ENCODE peak calls at places on chromosomes 7 and 10, in ten cellular contexts. Z is stomach, H is endothelial cell of umbilical vein, A is GM12892, N is HepG2, D is suprapubic skin, G is transverse colon, W is HCT116, Y is GM12878, M is spleen. V is an unnamed sample.

GRCh38 chr10:114821915-114822770 is 563 bp downstream of the FHIP2A start:
- DNase-seq in Z (peak; percentile 46), H (peak; percentile 63), A (peak; percentile 28), N (peak; percentile 6), D (peak; percentile 62), G (peak; percentile 25), W (no peak), Y (no peak), M (peak; percentile 88), V (peak; percentile 19)

GRCh38 chr10:32577448-32577847 is 131.5 kb downstream of the CCDC7 start:
- DNase-seq in Z (no peak), H (no peak), A (no peak), N (no peak), D (no peak), G (no peak), W (no peak), Y (no peak), M (no peak), V (no peak)

GRCh38 chr10:3902054-3902808 is 117.2 kb upstream of the KLF6 start:
- DNase-seq in Z (no peak), H (peak; percentile 51), A (peak; percentile 22), N (peak; percentile 38), D (no peak), G (peak; percentile 57), W (no peak), Y (peak; percentile 93), M (peak; percentile 88), V (peak; percentile 24)

GRCh38 chr10:78856421-78856820 is 212.3 kb upstream of the ZMIZ1 start:
- DNase-seq in Z (peak; percentile 85), H (no peak), A (no peak), N (no peak), D (no peak), G (no peak), W (no peak), Y (no peak), M (no peak), V (no peak)

GRCh38 chr7:3028071-3028766 is 15.4 kb downstream of the CARD11 start:
- DNase-seq in Z (peak; percentile 31), H (peak; percentile 90), A (no peak), N (no peak), D (no peak), G (peak; percentile 14), W (no peak), Y (no peak), M (no peak), V (no peak)

GRCh38 chr7:2175514-2175913 is 57.2 kb downstream of the MAD1L1 start:
- DNase-seq in Z (no peak), H (peak; percentile 23), A (no peak), N (peak; percentile 12), D (no peak), G (no peak), W (no peak), Y (no peak), M (no peak), V (no peak)

GRCh38 chr10:12902135-12902572 is 99.4 kb downstream of the CCDC3 start:
- DNase-seq in Z (peak; percentile 57), H (peak; percentile 66), A (peak; percentile 46), N (peak; percentile 50), D (no peak), G (peak; percentile 37), W (peak; percentile 33), Y (peak; percentile 4), M (no peak), V (peak; percentile 46)

GRCh38 chr7:69002416-69002815 is 595.9 kb upstream of the AUTS2 start:
- DNase-seq in Z (no peak), H (no peak), A (no peak), N (no peak), D (no peak), G (no peak), W (no peak), Y (no peak), M (no peak), V (no peak)

DNA sequence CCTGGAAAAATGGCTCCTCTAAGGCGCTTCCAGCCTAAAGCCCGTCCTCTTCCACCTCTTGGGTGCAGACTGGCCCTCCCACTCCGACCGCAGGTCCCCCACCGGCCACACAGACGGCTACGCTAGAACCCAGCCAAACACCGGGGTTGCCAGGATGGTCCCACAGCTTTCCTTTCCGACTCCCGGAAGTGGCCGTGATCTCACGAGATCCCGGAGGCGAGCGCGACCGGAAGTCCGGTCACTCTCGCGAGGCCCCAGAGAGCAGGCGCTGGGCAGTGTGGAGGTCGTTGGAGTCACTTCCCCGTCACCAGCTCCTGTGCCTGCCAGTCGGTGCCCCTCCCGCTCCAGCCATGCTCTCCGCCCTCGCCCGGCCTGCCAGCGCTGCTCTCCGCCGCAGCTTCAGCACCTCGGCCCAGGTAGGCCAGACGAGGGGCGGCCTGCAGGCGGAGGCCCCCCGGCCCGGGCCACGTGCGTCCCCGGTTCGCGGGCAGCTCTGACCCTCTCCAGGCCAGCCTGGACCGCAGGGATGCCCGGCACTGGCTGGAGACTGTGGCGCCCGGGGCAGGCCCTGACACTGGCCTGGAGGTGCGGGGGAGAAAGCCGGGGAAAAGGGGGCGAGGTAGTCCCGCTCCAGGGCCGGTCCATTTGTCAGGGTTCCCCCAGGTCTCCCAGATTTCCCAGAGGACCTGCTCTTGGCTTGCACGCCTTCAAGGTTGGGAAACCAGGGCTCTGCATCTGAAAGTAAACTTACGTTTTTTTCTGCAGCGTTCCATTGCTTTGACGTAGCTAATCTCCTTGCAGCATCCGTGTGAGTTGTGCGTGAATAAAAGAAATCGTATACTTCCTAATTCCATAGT is at the start of the genes MDH2 and STYXL1:
- DNase-seq in Z (peak; percentile 96), H (peak; percentile 97), A (peak; percentile 96), N (peak; percentile 95), D (peak; percentile 96), G (peak; percentile 96), W (peak; percentile 91), Y (peak; percentile 82), M (peak; percentile 97), V (peak; percentile 98)
- TF ChIP-seq POLR2A in Z (peak; percentile 90), H (peak; percentile 87), A (peak; percentile 96), N (peak; percentile 89), D (peak; percentile 92), G (peak; percentile 93), W (peak; percentile 75), Y (peak; percentile 98), M (peak; percentile 60), V (peak; percentile 95)

DNA sequence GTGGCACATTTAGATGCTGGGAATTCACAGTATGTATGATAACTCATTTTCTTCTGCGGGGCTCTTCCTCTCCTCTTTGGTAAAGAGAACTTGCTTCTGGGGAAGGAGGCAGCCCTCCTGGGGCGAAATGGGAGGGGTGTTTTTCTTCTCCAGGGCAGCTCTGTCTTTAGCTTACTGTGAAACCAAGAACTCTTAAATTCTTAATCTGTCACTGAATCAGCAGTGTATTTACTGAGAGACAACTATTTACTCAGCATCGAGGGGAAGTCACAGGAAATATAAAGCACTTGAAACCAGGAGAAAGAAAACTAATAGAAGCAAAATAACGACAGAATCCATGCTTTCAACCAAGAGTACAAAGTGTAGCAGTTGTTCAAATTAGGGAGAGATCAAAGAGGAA is 158.2 kb upstream of the AGK start:
- DNase-seq in Z (no peak), H (no peak), A (no peak), N (no peak), D (no peak), G (no peak), W (no peak), Y (no peak), M (no peak), V (no peak)
- TF ChIP-seq POLR2AphosphoS5 in Z (no peak), H (no peak), A (no peak), N (no peak), D (no peak), G (no peak), W (no peak), Y (no peak), M (no peak), V (no peak)

GRCh38 chr10:77508076-77508475 is 129.5 kb downstream of the KCNMA1 start:
- DNase-seq in Z (no peak), H (no peak), A (no peak), N (no peak), D (no peak), G (no peak), W (no peak), Y (no peak), M (no peak), V (no peak)

GRCh38 chr10:77510695-77511094 is 126.9 kb downstream of the KCNMA1 start:
- DNase-seq in Z (no peak), H (no peak), A (no peak), N (no peak), D (no peak), G (no peak), W (no peak), Y (no peak), M (no peak), V (no peak)

GRCh38 chr10:77511498-77512218 is 126.0 kb downstream of the KCNMA1 start:
- DNase-seq in Z (no peak), H (no peak), A (no peak), N (no peak), D (no peak), G (no peak), W (no peak), Y (no peak), M (no peak), V (no peak)

GRCh38 chr10:77512219-77512578 is 125.4 kb downstream of the KCNMA1 start:
- DNase-seq in Z (no peak), H (no peak), A (no peak), N (no peak), D (no peak), G (no peak), W (no peak), Y (no peak), M (no peak), V (no peak)

DNA sequence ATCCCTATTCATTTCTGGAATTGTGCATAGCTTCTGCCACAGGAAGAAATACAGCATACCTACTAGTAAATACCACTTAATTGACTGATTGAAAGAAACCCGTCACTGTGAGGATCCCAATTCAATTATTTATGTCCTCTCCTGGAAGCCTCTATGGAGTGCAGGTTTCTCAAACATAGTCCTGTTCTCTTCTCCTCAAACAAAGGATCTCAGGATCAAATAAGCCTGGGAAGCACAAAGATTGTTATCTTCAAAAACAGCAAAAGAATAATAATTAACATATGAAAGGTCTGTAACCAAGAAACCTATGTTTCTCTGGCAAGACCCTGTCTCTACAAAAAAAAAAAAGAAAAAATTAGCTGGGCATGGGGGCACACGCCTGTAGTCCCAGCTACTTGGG is 127.3 kb downstream of the KCNMA1 start:
- DNase-seq in Z (no peak), H (no peak), A (no peak), N (no peak), D (no peak), G (no peak), W (no peak), Y (no peak), M (no peak), V (no peak)
- TF ChIP-seq POLR2A in Z (no peak), H (no peak), A (no peak), N (no peak), D (no peak), G (no peak), W (no peak), Y (no peak), M (no peak), V (no peak)

DNA sequence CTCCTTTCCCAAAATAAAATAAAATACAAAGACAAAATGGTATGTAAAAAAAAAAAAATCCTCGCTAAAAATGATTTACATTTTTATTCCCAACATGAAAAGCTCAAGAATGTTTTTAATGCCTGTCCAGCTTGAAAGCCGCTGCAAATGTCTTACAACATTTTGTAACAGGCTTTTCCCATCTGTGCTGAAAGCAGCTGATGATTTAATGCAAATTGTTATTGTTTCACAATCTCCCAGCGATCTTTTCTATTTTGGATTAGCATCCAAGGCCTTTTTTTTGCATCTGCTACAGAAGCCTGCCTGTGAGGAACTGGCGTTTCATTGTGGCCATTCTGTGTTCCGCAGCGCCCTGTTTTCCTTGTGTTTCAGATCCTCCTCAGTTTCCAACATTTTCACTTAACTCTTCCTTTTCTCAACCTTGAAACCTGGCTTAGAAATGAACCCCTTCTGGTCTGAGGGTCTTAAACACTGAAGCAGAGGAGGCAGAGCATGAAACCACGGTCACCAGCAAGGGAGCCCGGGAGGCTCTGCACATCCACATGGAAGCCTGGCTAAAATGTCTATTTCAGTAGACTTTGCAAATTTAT is 712.1 kb downstream of the PARD3 start:
- DNase-seq in Z (no peak), H (no peak), A (no peak), N (no peak), D (no peak), G (no peak), W (no peak), Y (no peak), M (no peak), V (no peak)
- TF ChIP-seq POLR2AphosphoS5 in Z (peak; percentile 72), H (no peak), A (no peak), N (no peak), D (no peak), G (peak; percentile 63), W (no peak), Y (no peak), M (no peak), V (no peak)

V was measured in GM12891.